ENCODE peak calls at places on chromosomes 4 and X, in five cellular contexts. One of them, this sample, is unnamed.

GRCh38 chr4:95095352-95095974 is 337.7 kb downstream of the BMPR1B start:
- DNase-seq in CD14-positive monocyte: no peak
- DNase-seq in cardiac septum: no peak
- DNase-seq in stimulated activated CD4-positive, alpha-beta T cell treated with anti-CD3 and anti-CD28 coated beads, Interleukin-15, amount 100 ng/mL, for 24 hours: no peak
- DNase-seq in T-cell: no peak
- DNase-seq in this sample: no peak

GRCh38 chr4:100299019-100299418 is 108.8 kb upstream of the DDIT4L start:
- DNase-seq in cardiac septum: no peak
- DNase-seq in stimulated activated CD4-positive, alpha-beta T cell treated with anti-CD3 and anti-CD28 coated beads, Interleukin-15, amount 100 ng/mL, for 24 hours: no peak
- DNase-seq in CD14-positive monocyte: no peak
- DNase-seq in T-cell: no peak
- DNase-seq in this sample: no peak

GRCh38 chr4:14241574-14241973 is 614.0 kb upstream of the BOD1L1 start:
- DNase-seq in cardiac septum: no peak
- DNase-seq in T-cell: no peak
- DNase-seq in CD14-positive monocyte: no peak
- DNase-seq in stimulated activated CD4-positive, alpha-beta T cell treated with anti-CD3 and anti-CD28 coated beads, Interleukin-15, amount 100 ng/mL, for 24 hours: no peak
- DNase-seq in this sample: no peak

GRCh38 chrX:15675490-15675921 is 10.9 kb upstream of the CLTRN start:
- DNase-seq in T-cell: peak; percentile 84
- DNase-seq in cardiac septum: peak; percentile 93
- DNase-seq in stimulated activated CD4-positive, alpha-beta T cell treated with anti-CD3 and anti-CD28 coated beads, Interleukin-15, amount 100 ng/mL, for 24 hours: peak; percentile 88
- DNase-seq in CD14-positive monocyte: peak; percentile 67
- DNase-seq in this sample: peak; percentile 90

GRCh38 chr4:166318810-166319525 is 445.9 kb downstream of the TLL1 start:
- DNase-seq in T-cell: no peak
- DNase-seq in stimulated activated CD4-positive, alpha-beta T cell treated with anti-CD3 and anti-CD28 coated beads, Interleukin-15, amount 100 ng/mL, for 24 hours: no peak
- DNase-seq in cardiac septum: no peak
- DNase-seq in CD14-positive monocyte: no peak
- DNase-seq in this sample: no peak

GRCh38 chr4:139712882-139713281 is 47.3 kb downstream of the MGST2 start:
- DNase-seq in T-cell: no peak
- DNase-seq in stimulated activated CD4-positive, alpha-beta T cell treated with anti-CD3 and anti-CD28 coated beads, Interleukin-15, amount 100 ng/mL, for 24 hours: no peak
- DNase-seq in cardiac septum: no peak
- DNase-seq in CD14-positive monocyte: no peak
- DNase-seq in this sample: no peak

GRCh38 chrX:63585936-63586335 is 199.1 kb downstream of the ARHGEF9 start:
- DNase-seq in CD14-positive monocyte: no peak
- DNase-seq in T-cell: no peak
- DNase-seq in cardiac septum: no peak
- DNase-seq in stimulated activated CD4-positive, alpha-beta T cell treated with anti-CD3 and anti-CD28 coated beads, Interleukin-15, amount 100 ng/mL, for 24 hours: no peak
- DNase-seq in this sample: no peak

GRCh38 chr4:85500110-85500867 is 25.3 kb downstream of the ARHGAP24 start:
- DNase-seq in T-cell: no peak
- DNase-seq in cardiac septum: no peak
- DNase-seq in stimulated activated CD4-positive, alpha-beta T cell treated with anti-CD3 and anti-CD28 coated beads, Interleukin-15, amount 100 ng/mL, for 24 hours: no peak
- DNase-seq in CD14-positive monocyte: no peak
- DNase-seq in this sample: no peak

GRCh38 chr4:6471303-6472007 is 959 bp downstream of the PPP2R2C start:
- DNase-seq in T-cell: no peak
- DNase-seq in cardiac septum: peak; percentile 51
- DNase-seq in CD14-positive monocyte: no peak
- DNase-seq in stimulated activated CD4-positive, alpha-beta T cell treated with anti-CD3 and anti-CD28 coated beads, Interleukin-15, amount 100 ng/mL, for 24 hours: no peak
- DNase-seq in this sample: no peak